ENCODE peak calls at places on chromosome 1, in four cellular contexts. One of them, this sample, is unnamed.

GRCh38 chr1:153790282-153790995 is 15.2 kb downstream of the SLC27A3 start:
- DNase-seq in neural crest cell: no peak
- DNase-seq in stimulated activated naive CD4-positive, alpha-beta T cell: no peak
- DNase-seq in A549: no peak
- DNase-seq in this sample: no peak

GRCh38 chr1:26915204-26915842 is 1.5 kb upstream of the NR0B2 start:
- DNase-seq in neural crest cell: no peak
- DNase-seq in A549: no peak
- DNase-seq in stimulated activated naive CD4-positive, alpha-beta T cell: no peak
- DNase-seq in this sample: no peak

GRCh38 chr1:51063121-51063520 is 38.9 kb upstream of the C1orf185 start:
- DNase-seq in neural crest cell: no peak
- DNase-seq in A549: peak
- DNase-seq in stimulated activated naive CD4-positive, alpha-beta T cell: no peak
- DNase-seq in this sample: no peak

GRCh38 chr1:160357286-160358002 is 9.4 kb upstream of the NHLH1 start:
- DNase-seq in neural crest cell: no peak
- DNase-seq in stimulated activated naive CD4-positive, alpha-beta T cell: no peak
- DNase-seq in A549: no peak
- DNase-seq in this sample: no peak

GRCh38 chr1:216612291-216612690 is 110.9 kb downstream of the ESRRG start:
- DNase-seq in neural crest cell: no peak
- DNase-seq in stimulated activated naive CD4-positive, alpha-beta T cell: no peak
- DNase-seq in A549: no peak
- DNase-seq in this sample: no peak

GRCh38 chr1:231636157-231636556 is 9.6 kb downstream of the DISC1 start:
- DNase-seq in A549: peak
- DNase-seq in neural crest cell: no peak
- DNase-seq in stimulated activated naive CD4-positive, alpha-beta T cell: no peak
- DNase-seq in this sample: no peak

GRCh38 chr1:86345053-86345452 is 51.1 kb downstream of the ODF2L start:
- DNase-seq in neural crest cell: no peak
- DNase-seq in A549: no peak
- DNase-seq in stimulated activated naive CD4-positive, alpha-beta T cell: no peak
- DNase-seq in this sample: no peak

GRCh38 chr1:111658622-111659021 is 39.0 kb downstream of the RAP1A start:
- DNase-seq in neural crest cell: no peak
- DNase-seq in stimulated activated naive CD4-positive, alpha-beta T cell: no peak
- DNase-seq in A549: no peak
- DNase-seq in this sample: no peak

GRCh38 chr1:32208891-32209309 is at the start of gene DCDC2B:
- DNase-seq in neural crest cell: no peak
- DNase-seq in A549: peak
- DNase-seq in stimulated activated naive CD4-positive, alpha-beta T cell: no peak
- DNase-seq in this sample: peak

GRCh38 chr1:31715097-31715872 is 11.5 kb upstream of the COL16A1 start:
- DNase-seq in stimulated activated naive CD4-positive, alpha-beta T cell: no peak
- DNase-seq in neural crest cell: peak
- DNase-seq in A549: peak
- DNase-seq in this sample: peak

GRCh38 chr1:25676488-25676887 is 59.9 kb downstream of the MAN1C1 start:
- DNase-seq in A549: no peak
- DNase-seq in stimulated activated naive CD4-positive, alpha-beta T cell: peak
- DNase-seq in neural crest cell: no peak
- DNase-seq in this sample: no peak

GRCh38 chr1:3020263-3020909 is 881 bp upstream of the ACTRT2 start:
- DNase-seq in A549: no peak
- DNase-seq in neural crest cell: no peak
- DNase-seq in stimulated activated naive CD4-positive, alpha-beta T cell: no peak
- DNase-seq in this sample: no peak

GRCh38 chr1:91752324-91752723 is 133.6 kb downstream of the TGFBR3 start:
- DNase-seq in stimulated activated naive CD4-positive, alpha-beta T cell: no peak
- DNase-seq in neural crest cell: no peak
- DNase-seq in A549: no peak
- DNase-seq in this sample: no peak

GRCh38 chr1:112296908-112297307 is 99.1 kb upstream of the CTTNBP2NL start:
- DNase-seq in stimulated activated naive CD4-positive, alpha-beta T cell: no peak
- DNase-seq in neural crest cell: no peak
- DNase-seq in A549: no peak
- DNase-seq in this sample: no peak

GRCh38 chr1:8560611-8561544 is 243.0 kb downstream of the SLC45A1 start:
- DNase-seq in stimulated activated naive CD4-positive, alpha-beta T cell: peak
- DNase-seq in A549: peak
- DNase-seq in neural crest cell: peak
- DNase-seq in this sample: no peak

GRCh38 chr1:240597153-240597745 is 14.7 kb downstream of the GREM2 start:
- DNase-seq in neural crest cell: no peak
- DNase-seq in A549: peak
- DNase-seq in stimulated activated naive CD4-positive, alpha-beta T cell: no peak
- DNase-seq in this sample: no peak

GRCh38 chr1:74858136-74858535 is 125.2 kb downstream of the TYW3 start:
- DNase-seq in neural crest cell: no peak
- DNase-seq in stimulated activated naive CD4-positive, alpha-beta T cell: no peak
- DNase-seq in A549: no peak
- DNase-seq in this sample: no peak

GRCh38 chr1:52567943-52568342 is 15.1 kb upstream of the TUT4 start:
- DNase-seq in A549: no peak
- DNase-seq in neural crest cell: no peak
- DNase-seq in stimulated activated naive CD4-positive, alpha-beta T cell: peak
- DNase-seq in this sample: no peak

GRCh38 chr1:151512326-151512725 is 1.1 kb downstream of the CGN start:
- DNase-seq in stimulated activated naive CD4-positive, alpha-beta T cell: peak
- DNase-seq in neural crest cell: no peak
- DNase-seq in A549: no peak
- DNase-seq in this sample: peak

GRCh38 chr1:41851589-41851988 is 67.1 kb downstream of the HIVEP3 start:
- DNase-seq in A549: peak
- DNase-seq in neural crest cell: no peak
- DNase-seq in stimulated activated naive CD4-positive, alpha-beta T cell: no peak
- DNase-seq in this sample: no peak

GRCh38 chr1:55575571-55576279 is 360.6 kb upstream of the USP24 start:
- DNase-seq in stimulated activated naive CD4-positive, alpha-beta T cell: no peak
- DNase-seq in neural crest cell: no peak
- DNase-seq in A549: no peak
- DNase-seq in this sample: no peak

GRCh38 chr1:211825990-211826389 is 4.6 kb downstream of the LPGAT1 start:
- DNase-seq in neural crest cell: no peak
- DNase-seq in stimulated activated naive CD4-positive, alpha-beta T cell: no peak
- DNase-seq in A549: no peak
- DNase-seq in this sample: no peak

GRCh38 chr1:2413495-2414296 is 1.3 kb upstream of the PEX10 start:
- DNase-seq in stimulated activated naive CD4-positive, alpha-beta T cell: peak
- DNase-seq in A549: peak
- DNase-seq in neural crest cell: no peak
- DNase-seq in this sample: no peak

GRCh38 chr1:41361495-41362356 is 492 bp downstream of the FOXO6 start:
- DNase-seq in stimulated activated naive CD4-positive, alpha-beta T cell: peak
- DNase-seq in A549: no peak
- DNase-seq in neural crest cell: no peak
- DNase-seq in this sample: no peak

GRCh38 chr1:156241926-156242325 is at the start of gene BGLAP:
- DNase-seq in neural crest cell: no peak
- DNase-seq in stimulated activated naive CD4-positive, alpha-beta T cell: no peak
- DNase-seq in A549: no peak
- DNase-seq in this sample: no peak

GRCh38 chr1:204307334-204307883 is 52.3 kb downstream of the PLEKHA6 start:
- DNase-seq in neural crest cell: no peak
- DNase-seq in stimulated activated naive CD4-positive, alpha-beta T cell: no peak
- DNase-seq in A549: no peak
- DNase-seq in this sample: peak

GRCh38 chr1:192565946-192566345 is 9.6 kb upstream of the RGS1 start:
- DNase-seq in A549: no peak
- DNase-seq in neural crest cell: no peak
- DNase-seq in stimulated activated naive CD4-positive, alpha-beta T cell: no peak
- DNase-seq in this sample: no peak

GRCh38 chr1:36807262-36807661 is 227.1 kb downstream of the GRIK3 start:
- DNase-seq in A549: no peak
- DNase-seq in neural crest cell: no peak
- DNase-seq in stimulated activated naive CD4-positive, alpha-beta T cell: no peak
- DNase-seq in this sample: no peak

GRCh38 chr1:201795066-201795465 is 33.9 kb upstream of the IPO9 start:
- DNase-seq in stimulated activated naive CD4-positive, alpha-beta T cell: no peak
- DNase-seq in neural crest cell: no peak
- DNase-seq in A549: peak
- DNase-seq in this sample: peak

GRCh38 chr1:7407980-7408770 is 362.9 kb upstream of the VAMP3 start:
- DNase-seq in neural crest cell: peak
- DNase-seq in stimulated activated naive CD4-positive, alpha-beta T cell: no peak
- DNase-seq in A549: no peak
- DNase-seq in this sample: no peak

GRCh38 chr1:55275976-55276375 is 60.8 kb upstream of the USP24 start:
- DNase-seq in A549: no peak
- DNase-seq in neural crest cell: no peak
- DNase-seq in stimulated activated naive CD4-positive, alpha-beta T cell: no peak
- DNase-seq in this sample: no peak

GRCh38 chr1:75614455-75615379 is 3.8 kb upstream of the SLC44A5 start:
- DNase-seq in stimulated activated naive CD4-positive, alpha-beta T cell: peak
- DNase-seq in neural crest cell: peak
- DNase-seq in A549: peak
- DNase-seq in this sample: peak

GRCh38 chr1:71532343-71532742 is 451.5 kb upstream of the ZRANB2 start:
- DNase-seq in A549: no peak
- DNase-seq in stimulated activated naive CD4-positive, alpha-beta T cell: no peak
- DNase-seq in neural crest cell: no peak
- DNase-seq in this sample: no peak

This sample was measured in NCI-H526.